ENCODE peak calls at places on chromosomes 12 and 14, in ten cellular contexts. One of them, this sample, is unnamed.
A peak's percentile ranks its signal among the peaks of the same experiment; 100 is the strongest.

GRCh38 chr12:56315256-56315625 is 547 bp downstream of the CNPY2 start:
- DNase-seq in WTC11: no peak
- DNase-seq in heart right ventricle: peak; percentile 11
- DNase-seq in CD4-positive, alpha-beta T cell: no peak
- DNase-seq in cardiac muscle cell: no peak
- DNase-seq in thoracic aorta: no peak
- DNase-seq in brain microvascular endothelial cell: peak; percentile 11
- DNase-seq in H9: no peak
- DNase-seq in Calu3: no peak
- DNase-seq in AG09319: no peak
- DNase-seq in this sample: no peak

GRCh38 chr12:49359671-49360070 is 7.6 kb upstream of the SPATS2 start:
- DNase-seq in brain microvascular endothelial cell: no peak
- DNase-seq in WTC11: no peak
- DNase-seq in H9: no peak
- DNase-seq in Calu3: no peak
- DNase-seq in AG09319: no peak
- DNase-seq in heart right ventricle: no peak
- DNase-seq in cardiac muscle cell: no peak
- DNase-seq in CD4-positive, alpha-beta T cell: no peak
- DNase-seq in thoracic aorta: no peak
- DNase-seq in this sample: no peak

GRCh38 chr12:52644078-52644415 is 8.0 kb downstream of the KRT2 start:
- DNase-seq in CD4-positive, alpha-beta T cell: no peak
- DNase-seq in AG09319: no peak
- DNase-seq in heart right ventricle: no peak
- DNase-seq in thoracic aorta: no peak
- DNase-seq in WTC11: no peak
- DNase-seq in brain microvascular endothelial cell: no peak
- DNase-seq in cardiac muscle cell: no peak
- DNase-seq in H9: peak; percentile 21
- DNase-seq in Calu3: no peak
- DNase-seq in this sample: no peak

GRCh38 chr12:121981456-121981855 is 40.2 kb upstream of the BCL7A start:
- DNase-seq in brain microvascular endothelial cell: no peak
- DNase-seq in WTC11: no peak
- DNase-seq in Calu3: no peak
- DNase-seq in heart right ventricle: no peak
- DNase-seq in CD4-positive, alpha-beta T cell: no peak
- DNase-seq in AG09319: no peak
- DNase-seq in cardiac muscle cell: no peak
- DNase-seq in H9: no peak
- DNase-seq in thoracic aorta: no peak
- DNase-seq in this sample: no peak

GRCh38 chr12:103273645-103274044 is 222.1 kb downstream of the C12orf42 start:
- DNase-seq in WTC11: no peak
- DNase-seq in Calu3: no peak
- DNase-seq in AG09319: no peak
- DNase-seq in CD4-positive, alpha-beta T cell: no peak
- DNase-seq in cardiac muscle cell: no peak
- DNase-seq in H9: no peak
- DNase-seq in brain microvascular endothelial cell: no peak
- DNase-seq in thoracic aorta: no peak
- DNase-seq in heart right ventricle: no peak
- DNase-seq in this sample: no peak

GRCh38 chr12:91388573-91388972 is 206.0 kb upstream of the DCN start:
- DNase-seq in heart right ventricle: peak; percentile 8
- DNase-seq in AG09319: no peak
- DNase-seq in CD4-positive, alpha-beta T cell: no peak
- DNase-seq in WTC11: no peak
- DNase-seq in cardiac muscle cell: no peak
- DNase-seq in Calu3: no peak
- DNase-seq in brain microvascular endothelial cell: no peak
- DNase-seq in thoracic aorta: no peak
- DNase-seq in H9: no peak
- DNase-seq in this sample: peak; percentile 50

GRCh38 chr12:124745891-124746570 is 117.6 kb downstream of the SCARB1 start:
- DNase-seq in AG09319: peak; percentile 87
- DNase-seq in cardiac muscle cell: peak; percentile 98
- DNase-seq in H9: peak; percentile 95
- DNase-seq in CD4-positive, alpha-beta T cell: no peak
- DNase-seq in WTC11: peak; percentile 84
- DNase-seq in heart right ventricle: peak; percentile 95
- DNase-seq in Calu3: peak; percentile 99
- DNase-seq in brain microvascular endothelial cell: peak; percentile 84
- DNase-seq in thoracic aorta: peak; percentile 94
- DNase-seq in this sample: peak; percentile 87

GRCh38 chr12:19066471-19067001 is 63.0 kb upstream of the PLEKHA5 start:
- DNase-seq in thoracic aorta: no peak
- DNase-seq in CD4-positive, alpha-beta T cell: no peak
- DNase-seq in AG09319: no peak
- DNase-seq in H9: no peak
- DNase-seq in Calu3: peak; percentile 48
- DNase-seq in WTC11: no peak
- DNase-seq in cardiac muscle cell: no peak
- DNase-seq in brain microvascular endothelial cell: no peak
- DNase-seq in heart right ventricle: no peak
- DNase-seq in this sample: no peak

GRCh38 chr14:103519043-103519836 is 3.4 kb downstream of the CKB start:
- DNase-seq in WTC11: no peak
- DNase-seq in cardiac muscle cell: peak; percentile 33
- DNase-seq in thoracic aorta: no peak
- DNase-seq in CD4-positive, alpha-beta T cell: no peak
- DNase-seq in Calu3: no peak
- DNase-seq in H9: no peak
- DNase-seq in AG09319: no peak
- DNase-seq in heart right ventricle: no peak
- DNase-seq in brain microvascular endothelial cell: no peak
- DNase-seq in this sample: no peak

GRCh38 chr12:6869049-6870021 is 2.0 kb downstream of the TPI1 start:
- DNase-seq in Calu3: peak; percentile 91
- DNase-seq in AG09319: peak; percentile 38
- DNase-seq in thoracic aorta: no peak
- DNase-seq in cardiac muscle cell: peak; percentile 80
- DNase-seq in heart right ventricle: peak; percentile 78
- DNase-seq in H9: peak; percentile 94
- DNase-seq in brain microvascular endothelial cell: peak; percentile 60
- DNase-seq in CD4-positive, alpha-beta T cell: peak; percentile 87
- DNase-seq in WTC11: peak; percentile 94
- DNase-seq in this sample: peak; percentile 76

DNA sequence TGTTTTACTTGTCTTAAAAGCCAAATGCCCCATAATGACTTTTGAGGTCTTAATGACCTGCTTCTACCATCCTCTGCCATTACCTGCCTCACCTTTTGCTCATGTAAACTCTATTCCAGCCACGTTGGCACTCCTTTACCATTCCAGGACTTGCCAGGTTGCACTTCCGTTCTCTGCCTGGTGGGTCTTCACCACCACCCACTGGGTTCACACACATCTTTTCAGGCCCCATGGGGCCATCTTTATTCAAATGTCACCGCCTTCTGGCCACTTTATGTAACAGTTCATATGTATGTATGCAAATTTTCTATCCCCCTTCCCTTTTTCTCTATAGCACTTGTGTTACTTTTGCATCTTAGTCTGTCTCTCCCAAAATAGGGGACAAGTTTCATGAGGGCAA is 57.7 kb downstream of the ATP2A2 start:
- DNase-seq in Calu3: no peak
- DNase-seq in brain microvascular endothelial cell: no peak
- DNase-seq in thoracic aorta: no peak
- DNase-seq in H9: no peak
- DNase-seq in heart right ventricle: no peak
- DNase-seq in WTC11: no peak
- DNase-seq in CD4-positive, alpha-beta T cell: no peak
- DNase-seq in cardiac muscle cell: no peak
- DNase-seq in AG09319: no peak
- DNase-seq in this sample: no peak
- TF ChIP-seq CTCF in Calu3: no peak
- TF ChIP-seq CTCF in brain microvascular endothelial cell: peak; percentile 42
- TF ChIP-seq CTCF in thoracic aorta: no peak
- TF ChIP-seq CTCF in H9: peak; percentile 43
- TF ChIP-seq CTCF in heart right ventricle: no peak
- TF ChIP-seq CTCF in WTC11: no peak
- TF ChIP-seq CTCF in CD4-positive, alpha-beta T cell: no peak
- TF ChIP-seq CTCF in cardiac muscle cell: peak; percentile 11
- TF ChIP-seq CTCF in AG09319: no peak
- TF ChIP-seq CTCF in this sample: peak; percentile 14

GRCh38 chr14:51386411-51386810 is 146.4 kb downstream of the TMX1 start:
- DNase-seq in brain microvascular endothelial cell: no peak
- DNase-seq in cardiac muscle cell: no peak
- DNase-seq in H9: no peak
- DNase-seq in WTC11: no peak
- DNase-seq in heart right ventricle: no peak
- DNase-seq in Calu3: no peak
- DNase-seq in thoracic aorta: no peak
- DNase-seq in CD4-positive, alpha-beta T cell: no peak
- DNase-seq in AG09319: no peak
- DNase-seq in this sample: no peak

GRCh38 chr14:51382506-51382905 is 142.5 kb downstream of the TMX1 start:
- DNase-seq in brain microvascular endothelial cell: no peak
- DNase-seq in thoracic aorta: no peak
- DNase-seq in CD4-positive, alpha-beta T cell: no peak
- DNase-seq in AG09319: no peak
- DNase-seq in H9: no peak
- DNase-seq in Calu3: no peak
- DNase-seq in WTC11: no peak
- DNase-seq in cardiac muscle cell: no peak
- DNase-seq in heart right ventricle: no peak
- DNase-seq in this sample: no peak

GRCh38 chr14:51386983-51387730 is 147.1 kb downstream of the TMX1 start:
- DNase-seq in cardiac muscle cell: peak; percentile 19
- DNase-seq in CD4-positive, alpha-beta T cell: no peak
- DNase-seq in heart right ventricle: no peak
- DNase-seq in WTC11: no peak
- DNase-seq in thoracic aorta: no peak
- DNase-seq in Calu3: no peak
- DNase-seq in AG09319: no peak
- DNase-seq in brain microvascular endothelial cell: no peak
- DNase-seq in H9: no peak
- DNase-seq in this sample: peak; percentile 23
- TF ChIP-seq CTCF in cardiac muscle cell: no peak
- TF ChIP-seq CTCF in CD4-positive, alpha-beta T cell: no peak
- TF ChIP-seq CTCF in heart right ventricle: no peak
- TF ChIP-seq CTCF in WTC11: no peak
- TF ChIP-seq CTCF in thoracic aorta: no peak
- TF ChIP-seq CTCF in Calu3: no peak
- TF ChIP-seq CTCF in AG09319: no peak
- TF ChIP-seq CTCF in brain microvascular endothelial cell: no peak
- TF ChIP-seq CTCF in H9: no peak
- TF ChIP-seq CTCF in this sample: no peak

GRCh38 chr14:74083784-74084276 is 423 bp downstream of the ALDH6A1 start:
- DNase-seq in CD4-positive, alpha-beta T cell: no peak
- DNase-seq in Calu3: no peak
- DNase-seq in H9: peak; percentile 28
- DNase-seq in heart right ventricle: no peak
- DNase-seq in WTC11: peak; percentile 12
- DNase-seq in AG09319: no peak
- DNase-seq in thoracic aorta: no peak
- DNase-seq in brain microvascular endothelial cell: no peak
- DNase-seq in cardiac muscle cell: no peak
- DNase-seq in this sample: no peak

GRCh38 chr14:74083161-74083560 is 1.1 kb downstream of the ALDH6A1 start:
- DNase-seq in CD4-positive, alpha-beta T cell: no peak
- DNase-seq in H9: no peak
- DNase-seq in brain microvascular endothelial cell: no peak
- DNase-seq in thoracic aorta: no peak
- DNase-seq in Calu3: no peak
- DNase-seq in AG09319: no peak
- DNase-seq in heart right ventricle: no peak
- DNase-seq in WTC11: no peak
- DNase-seq in cardiac muscle cell: no peak
- DNase-seq in this sample: peak; percentile 86

GRCh38 chr14:74085828-74086227 is 1.1 kb downstream of the LIN52 start:
- DNase-seq in brain microvascular endothelial cell: no peak
- DNase-seq in cardiac muscle cell: no peak
- DNase-seq in WTC11: no peak
- DNase-seq in H9: no peak
- DNase-seq in AG09319: no peak
- DNase-seq in thoracic aorta: no peak
- DNase-seq in Calu3: no peak
- DNase-seq in heart right ventricle: no peak
- DNase-seq in CD4-positive, alpha-beta T cell: no peak
- DNase-seq in this sample: no peak

GRCh38 chr14:74085047-74085637 is 386 bp downstream of the LIN52 start:
- DNase-seq in Calu3: no peak
- DNase-seq in brain microvascular endothelial cell: peak; percentile 29
- DNase-seq in heart right ventricle: no peak
- DNase-seq in WTC11: peak; percentile 19
- DNase-seq in thoracic aorta: no peak
- DNase-seq in AG09319: no peak
- DNase-seq in CD4-positive, alpha-beta T cell: no peak
- DNase-seq in H9: no peak
- DNase-seq in cardiac muscle cell: peak; percentile 21
- DNase-seq in this sample: peak; percentile 37

GRCh38 chr14:74084277-74085046 is at the start of the genes ALDH6A1 and LIN52:
- DNase-seq in WTC11: peak; percentile 100
- DNase-seq in thoracic aorta: peak; percentile 100
- DNase-seq in brain microvascular endothelial cell: peak; percentile 100
- DNase-seq in heart right ventricle: peak; percentile 100
- DNase-seq in H9: peak; percentile 100
- DNase-seq in CD4-positive, alpha-beta T cell: peak; percentile 100
- DNase-seq in AG09319: peak; percentile 100
- DNase-seq in Calu3: peak; percentile 99
- DNase-seq in cardiac muscle cell: peak; percentile 100
- DNase-seq in this sample: peak; percentile 100
- TF ChIP-seq CTCF in WTC11: no peak
- TF ChIP-seq CTCF in thoracic aorta: no peak
- TF ChIP-seq CTCF in brain microvascular endothelial cell: no peak
- TF ChIP-seq CTCF in heart right ventricle: no peak
- TF ChIP-seq CTCF in H9: peak; percentile 25
- TF ChIP-seq CTCF in CD4-positive, alpha-beta T cell: no peak
- TF ChIP-seq CTCF in AG09319: no peak
- TF ChIP-seq CTCF in Calu3: no peak
- TF ChIP-seq CTCF in cardiac muscle cell: no peak
- TF ChIP-seq CTCF in this sample: no peak

GRCh38 chr14:36022765-36023415 is 153.6 kb downstream of the PTCSC3 start:
- DNase-seq in CD4-positive, alpha-beta T cell: no peak
- DNase-seq in WTC11: no peak
- DNase-seq in thoracic aorta: no peak
- DNase-seq in AG09319: no peak
- DNase-seq in cardiac muscle cell: no peak
- DNase-seq in brain microvascular endothelial cell: no peak
- DNase-seq in Calu3: no peak
- DNase-seq in heart right ventricle: no peak
- DNase-seq in H9: no peak
- DNase-seq in this sample: no peak

GRCh38 chr14:36028665-36029064 is 147.9 kb downstream of the PTCSC3 start:
- DNase-seq in CD4-positive, alpha-beta T cell: no peak
- DNase-seq in H9: no peak
- DNase-seq in heart right ventricle: no peak
- DNase-seq in WTC11: no peak
- DNase-seq in Calu3: no peak
- DNase-seq in thoracic aorta: no peak
- DNase-seq in cardiac muscle cell: no peak
- DNase-seq in AG09319: no peak
- DNase-seq in brain microvascular endothelial cell: no peak
- DNase-seq in this sample: no peak

GRCh38 chr14:36027354-36027753 is 149.2 kb downstream of the PTCSC3 start:
- DNase-seq in Calu3: no peak
- DNase-seq in CD4-positive, alpha-beta T cell: no peak
- DNase-seq in heart right ventricle: no peak
- DNase-seq in WTC11: no peak
- DNase-seq in brain microvascular endothelial cell: no peak
- DNase-seq in AG09319: no peak
- DNase-seq in H9: no peak
- DNase-seq in cardiac muscle cell: no peak
- DNase-seq in thoracic aorta: no peak
- DNase-seq in this sample: no peak

GRCh38 chr14:36028218-36028617 is 148.3 kb downstream of the PTCSC3 start:
- DNase-seq in WTC11: peak; percentile 34
- DNase-seq in brain microvascular endothelial cell: no peak
- DNase-seq in Calu3: no peak
- DNase-seq in CD4-positive, alpha-beta T cell: no peak
- DNase-seq in cardiac muscle cell: no peak
- DNase-seq in AG09319: no peak
- DNase-seq in heart right ventricle: no peak
- DNase-seq in thoracic aorta: no peak
- DNase-seq in H9: no peak
- DNase-seq in this sample: no peak
- TF ChIP-seq CTCF in WTC11: no peak
- TF ChIP-seq CTCF in brain microvascular endothelial cell: no peak
- TF ChIP-seq CTCF in Calu3: no peak
- TF ChIP-seq CTCF in CD4-positive, alpha-beta T cell: no peak
- TF ChIP-seq CTCF in cardiac muscle cell: no peak
- TF ChIP-seq CTCF in AG09319: no peak
- TF ChIP-seq CTCF in heart right ventricle: no peak
- TF ChIP-seq CTCF in thoracic aorta: no peak
- TF ChIP-seq CTCF in H9: peak; percentile 67
- TF ChIP-seq CTCF in this sample: no peak